ENCODE peak calls at places on chromosome 18, in four cellular contexts. One of them, this sample, is unnamed.

GRCh38 chr18:58491113-58491696 is 137.7 kb downstream of the ALPK2 start:
- DNase-seq in NCI-H2171 treated with DMSO at 0.1 percent for 48 hours: no peak
- DNase-seq in GM04504: no peak
- DNase-seq in transverse colon: peak
- DNase-seq in this sample: no peak

GRCh38 chr18:35155403-35156117 is 85.3 kb upstream of the ZNF397 start:
- DNase-seq in NCI-H2171 treated with DMSO at 0.1 percent for 48 hours: no peak
- DNase-seq in GM04504: no peak
- DNase-seq in transverse colon: no peak
- DNase-seq in this sample: peak

GRCh38 chr18:77617681-77618080 is 368.0 kb downstream of the GALR1 start:
- DNase-seq in NCI-H2171 treated with DMSO at 0.1 percent for 48 hours: no peak
- DNase-seq in GM04504: no peak
- DNase-seq in transverse colon: no peak
- DNase-seq in this sample: no peak

GRCh38 chr18:68840554-68841263 is 42.8 kb downstream of the CCDC102B start:
- DNase-seq in NCI-H2171 treated with DMSO at 0.1 percent for 48 hours: no peak
- DNase-seq in GM04504: peak
- DNase-seq in transverse colon: no peak
- DNase-seq in this sample: peak

GRCh38 chr18:68275616-68276015 is 439.3 kb downstream of the TMX3 start:
- DNase-seq in NCI-H2171 treated with DMSO at 0.1 percent for 48 hours: no peak
- DNase-seq in GM04504: no peak
- DNase-seq in transverse colon: no peak
- DNase-seq in this sample: peak

GRCh38 chr18:6576706-6577375 is 152.7 kb upstream of the ARHGAP28 start:
- DNase-seq in NCI-H2171 treated with DMSO at 0.1 percent for 48 hours: no peak
- DNase-seq in GM04504: no peak
- DNase-seq in transverse colon: no peak
- DNase-seq in this sample: no peak

GRCh38 chr18:58096658-58097057 is 52.6 kb downstream of the NEDD4L start:
- DNase-seq in NCI-H2171 treated with DMSO at 0.1 percent for 48 hours: no peak
- DNase-seq in GM04504: no peak
- DNase-seq in transverse colon: no peak
- DNase-seq in this sample: no peak

GRCh38 chr18:3466051-3466450 is 16.1 kb downstream of the TGIF1 start:
- DNase-seq in NCI-H2171 treated with DMSO at 0.1 percent for 48 hours: no peak
- DNase-seq in GM04504: no peak
- DNase-seq in transverse colon: no peak
- DNase-seq in this sample: peak

GRCh38 chr18:41524674-41525470 is 430.2 kb upstream of the PIK3C3 start:
- DNase-seq in NCI-H2171 treated with DMSO at 0.1 percent for 48 hours: peak
- DNase-seq in GM04504: no peak
- DNase-seq in transverse colon: no peak
- DNase-seq in this sample: no peak

This sample was measured in iris pigment epithelial cell.